ENCODE peak calls at places on chromosomes 12 and 14, in four cellular contexts. C is Right ventricle myocardium superior, L is NCI-H748 treated with DMSO at 0.1 percent for 48 hours, D is hepatic stellate cell. V is an unnamed sample.

GRCh38 chr12:63090716-63091115 is 60.3 kb downstream of the AVPR1A start:
- DNase-seq in C (no peak), L (no peak), D (no peak), V (no peak)

GRCh38 chr12:75196865-75197264 is 12.8 kb downstream of the KCNC2 start:
- DNase-seq in C (no peak), L (no peak), D (no peak), V (no peak)

GRCh38 chr12:41697161-41697560 is 447.5 kb downstream of the GXYLT1 start:
- DNase-seq in C (no peak), L (no peak), D (no peak), V (no peak)

GRCh38 chr14:96497087-96497486 is 5.1 kb upstream of the PAPOLA start:
- DNase-seq in C (no peak), L (no peak), D (no peak), V (no peak)

GRCh38 chr14:49637534-49638078 is 2.6 kb upstream of the DNAAF2 start:
- DNase-seq in C (no peak), L (no peak), D (no peak), V (no peak)

GRCh38 chr14:59342516-59343484 is 122.4 kb downstream of the GPR135 start:
- DNase-seq in C (peak), L (no peak), D (no peak), V (no peak)

GRCh38 chr12:68446896-68447806 is 115.0 kb upstream of the MDM1 start:
- DNase-seq in C (no peak), L (peak), D (no peak), V (no peak)

GRCh38 chr12:128823216-128823915 is 392 bp downstream of the SLC15A4 start:
- DNase-seq in C (peak), L (no peak), D (no peak), V (no peak)

GRCh38 chr14:102317564-102318248 is 1.8 kb upstream of the ZNF839 start:
- DNase-seq in C (no peak), L (peak), D (no peak), V (no peak)

GRCh38 chr14:74616996-74617700 is 5.1 kb upstream of the LTBP2 start:
- DNase-seq in C (no peak), L (no peak), D (no peak), V (no peak)

GRCh38 chr12:46491548-46491947 is 119.0 kb upstream of the SLC38A2 start:
- DNase-seq in C (no peak), L (no peak), D (no peak), V (no peak)

V was measured in posterior vena cava.